ENCODE peak calls at places on chromosomes 7 and 10, in eight cellular contexts. Y is HCEC 1CT, M is amygdala, U is MM.1S, E is BJ, G is NCI-H2107, J is nephron progenitor cell, W is epithelial cell of proximal tubule. F is an unnamed sample.

GRCh38 chr10:51527806-51528205 is 171.6 kb downstream of the CSTF2T start:
- DNase-seq in Y (no peak), M (no peak), U (no peak), E (no peak), G (no peak), J (no peak), W (no peak), F (no peak)

GRCh38 chr10:22324893-22325271 is 4.0 kb downstream of the BMI1 start:
- DNase-seq in Y (peak), M (no peak), U (no peak), E (no peak), G (no peak), J (no peak), W (no peak), F (no peak)

GRCh38 chr10:94640562-94640961 is 43.0 kb upstream of the CYP2C18 start:
- DNase-seq in Y (no peak), M (no peak), U (no peak), E (no peak), G (no peak), J (no peak), W (no peak), F (no peak)

GRCh38 chr7:141290365-141290764 is 216.5 kb downstream of the TMEM178B start:
- DNase-seq in Y (no peak), M (no peak), U (no peak), E (no peak), G (no peak), J (no peak), W (no peak), F (no peak)

GRCh38 chr7:151816562-151817314 is 60.2 kb downstream of the PRKAG2 start:
- DNase-seq in Y (no peak), M (no peak), U (no peak), E (no peak), G (no peak), J (no peak), W (no peak), F (no peak)

GRCh38 chr10:71909399-71910083 is 54.7 kb upstream of the CHST3 start:
- DNase-seq in Y (no peak), M (no peak), U (peak), E (no peak), G (no peak), J (no peak), W (no peak), F (peak)

GRCh38 chr7:12949060-12950045 is 261.9 kb downstream of the ARL4A start:
- DNase-seq in Y (no peak), M (no peak), U (no peak), E (no peak), G (peak), J (no peak), W (peak), F (no peak)

GRCh38 chr10:123294109-123294508 is 139.9 kb downstream of the BUB3 start:
- DNase-seq in Y (no peak), M (no peak), U (no peak), E (no peak), G (no peak), J (no peak), W (no peak), F (no peak)

GRCh38 chr7:36881206-36881605 is 156.9 kb upstream of the AOAH start:
- DNase-seq in Y (no peak), M (no peak), U (no peak), E (no peak), G (no peak), J (no peak), W (no peak), F (no peak)

GRCh38 chr10:13973742-13974141 is 357.0 kb downstream of the FRMD4A start:
- DNase-seq in Y (no peak), M (no peak), U (no peak), E (no peak), G (no peak), J (no peak), W (no peak), F (no peak)

GRCh38 chr7:148735141-148735540 is 36.4 kb downstream of the CUL1 start:
- DNase-seq in Y (no peak), M (no peak), U (no peak), E (no peak), G (no peak), J (no peak), W (no peak), F (no peak)

GRCh38 chr7:152998440-152998839 is 238.9 kb downstream of the ACTR3B start:
- DNase-seq in Y (no peak), M (no peak), U (no peak), E (no peak), G (no peak), J (no peak), W (no peak), F (no peak)

GRCh38 chr7:140196361-140197217 is 19.8 kb upstream of the KDM7A start:
- DNase-seq in Y (peak), M (no peak), U (no peak), E (no peak), G (no peak), J (no peak), W (no peak), F (peak)

GRCh38 chr7:127699853-127700252 is 47.9 kb downstream of the SND1 start:
- DNase-seq in Y (no peak), M (no peak), U (no peak), E (no peak), G (no peak), J (no peak), W (no peak), F (no peak)

GRCh38 chr7:159197066-159197975 is 52.7 kb upstream of the VIPR2 start:
- DNase-seq in Y (no peak), M (no peak), U (peak), E (no peak), G (no peak), J (no peak), W (no peak), F (peak)

GRCh38 chr10:78868456-78868855 is 200.3 kb upstream of the ZMIZ1 start:
- DNase-seq in Y (no peak), M (no peak), U (no peak), E (no peak), G (no peak), J (no peak), W (no peak), F (no peak)

GRCh38 chr10:76547352-76547972 is 1090.1 kb downstream of the KCNMA1 start:
- DNase-seq in Y (peak), M (peak), U (peak), E (no peak), G (peak), J (peak), W (peak), F (peak)

GRCh38 chr10:129963831-129964501 is at the start of gene EBF3:
- DNase-seq in Y (no peak), M (no peak), U (no peak), E (no peak), G (no peak), J (peak), W (no peak), F (peak)

GRCh38 chr10:43075612-43076003 is 1.3 kb upstream of the RET start:
- DNase-seq in Y (peak), M (no peak), U (no peak), E (no peak), G (no peak), J (no peak), W (no peak), F (no peak)

GRCh38 chr10:98028168-98028770 is 2.2 kb downstream of the CRTAC1 start:
- DNase-seq in Y (peak), M (peak), U (peak), E (no peak), G (peak), J (peak), W (peak), F (peak)

GRCh38 chr10:87552248-87552914 is 47.7 kb downstream of the MINPP1 start:
- DNase-seq in Y (peak), M (no peak), U (no peak), E (no peak), G (no peak), J (no peak), W (no peak), F (no peak)

GRCh38 chr7:13894956-13895355 is 94.5 kb downstream of the ETV1 start:
- DNase-seq in Y (no peak), M (no peak), U (no peak), E (no peak), G (no peak), J (no peak), W (no peak), F (no peak)

GRCh38 chr10:98460837-98461499 is 14.2 kb upstream of the HPS1 start:
- DNase-seq in Y (peak), M (no peak), U (no peak), E (peak), G (no peak), J (no peak), W (peak), F (peak)

GRCh38 chr10:76086571-76087260 is 655.3 kb downstream of the LRMDA start:
- DNase-seq in Y (peak), M (no peak), U (no peak), E (no peak), G (peak), J (peak), W (no peak), F (peak)

GRCh38 chr10:124626759-124627380 is 117.3 kb downstream of the FAM53B start:
- DNase-seq in Y (no peak), M (no peak), U (peak), E (no peak), G (no peak), J (no peak), W (no peak), F (no peak)

GRCh38 chr7:82729172-82730030 is 285.8 kb upstream of the CACNA2D1 start:
- DNase-seq in Y (peak), M (no peak), U (peak), E (no peak), G (peak), J (peak), W (no peak), F (no peak)

GRCh38 chr10:96768136-96768535 is 47.8 kb upstream of the PIK3AP1 start:
- DNase-seq in Y (no peak), M (no peak), U (no peak), E (no peak), G (no peak), J (no peak), W (no peak), F (no peak)

GRCh38 chr7:43170571-43170970 is 58.1 kb downstream of the HECW1 start:
- DNase-seq in Y (no peak), M (no peak), U (no peak), E (no peak), G (no peak), J (no peak), W (peak), F (no peak)

GRCh38 chr10:38094923-38095574 is 912 bp downstream of the ZNF37A start:
- DNase-seq in Y (no peak), M (no peak), U (no peak), E (no peak), G (peak), J (no peak), W (no peak), F (no peak)

GRCh38 chr7:157930926-157931466 is 594.2 kb downstream of the DNAJB6 start:
- DNase-seq in Y (no peak), M (no peak), U (no peak), E (no peak), G (no peak), J (no peak), W (no peak), F (no peak)

GRCh38 chr10:119254355-119254754 is 47.0 kb downstream of the GRK5 start:
- DNase-seq in Y (no peak), M (no peak), U (no peak), E (no peak), G (no peak), J (no peak), W (no peak), F (no peak)

GRCh38 chr7:110831450-110831849 is 259.5 kb upstream of the LRRN3 start:
- DNase-seq in Y (no peak), M (no peak), U (peak), E (no peak), G (no peak), J (no peak), W (no peak), F (no peak)

GRCh38 chr7:30172451-30172850 is 37.7 kb downstream of the MTURN start:
- DNase-seq in Y (no peak), M (no peak), U (no peak), E (no peak), G (no peak), J (no peak), W (no peak), F (no peak)

GRCh38 chr10:124740374-124741280 is 3.6 kb downstream of the FAM53B start:
- DNase-seq in Y (peak), M (peak), U (no peak), E (no peak), G (no peak), J (peak), W (no peak), F (peak)

GRCh38 chr7:94111009-94111408 is 106.9 kb upstream of the BET1 start:
- DNase-seq in Y (no peak), M (no peak), U (peak), E (no peak), G (no peak), J (no peak), W (no peak), F (no peak)

GRCh38 chr10:102302611-102303010 is 57.3 kb downstream of the GBF1 start:
- DNase-seq in Y (peak), M (no peak), U (no peak), E (no peak), G (no peak), J (no peak), W (no peak), F (no peak)

GRCh38 chr7:36638140-36638539 is 86.2 kb downstream of the AOAH start:
- DNase-seq in Y (no peak), M (no peak), U (no peak), E (no peak), G (no peak), J (no peak), W (no peak), F (no peak)